ENCODE peak calls at places on chromosomes 3 and 15, in seven cellular contexts. R is left ventricle myocardium inferior, I is body of pancreas, V is mucosa of descending colon, Z is uterus, M is psoas muscle, O is astrocyte of the spinal cord. E is an unnamed sample.

GRCh38 chr15:71743861-71744382 is 66.4 kb upstream of the NR2E3 start:
- DNase-seq in R (no peak), I (peak), V (no peak), Z (peak), M (peak), O (peak), E (peak)

GRCh38 chr3:44055951-44056350 is 185.7 kb upstream of the TOPAZ1 start:
- DNase-seq in R (no peak), I (no peak), V (no peak), Z (no peak), M (no peak), O (peak), E (no peak)

GRCh38 chr3:197354195-197355059 is 56.0 kb upstream of the DLG1 start:
- DNase-seq in R (peak), I (no peak), V (peak), Z (peak), M (peak), O (peak), E (peak)

GRCh38 chr3:172159376-172159775 is 120.0 kb downstream of the FNDC3B start:
- DNase-seq in R (no peak), I (no peak), V (no peak), Z (no peak), M (no peak), O (no peak), E (no peak)

GRCh38 chr3:190116551-190117067 is 4.1 kb downstream of the P3H2 start:
- DNase-seq in R (no peak), I (no peak), V (no peak), Z (no peak), M (no peak), O (no peak), E (no peak)

GRCh38 chr3:9721015-9721697 is 10.4 kb upstream of the BRPF1 start:
- DNase-seq in R (no peak), I (no peak), V (no peak), Z (no peak), M (no peak), O (no peak), E (peak)

GRCh38 chr3:15273214-15273613 is 59.2 kb downstream of the SH3BP5 start:
- DNase-seq in R (no peak), I (no peak), V (no peak), Z (no peak), M (no peak), O (no peak), E (no peak)

GRCh38 chr15:91852741-91853500 is 587 bp upstream of the SLCO3A1 start:
- DNase-seq in R (peak), I (peak), V (peak), Z (peak), M (peak), O (peak), E (peak)

GRCh38 chr15:48333553-48333952 is 2.3 kb downstream of the DUT start:
- DNase-seq in R (no peak), I (no peak), V (no peak), Z (no peak), M (no peak), O (no peak), E (no peak)

GRCh38 chr3:67947808-67948508 is 293.5 kb upstream of the SUCLG2 start:
- DNase-seq in R (no peak), I (no peak), V (peak), Z (no peak), M (no peak), O (no peak), E (peak)

GRCh38 chr15:32818758-32819405 is 101.1 kb downstream of the GREM1 start:
- DNase-seq in R (no peak), I (no peak), V (no peak), Z (peak), M (no peak), O (peak), E (no peak)

GRCh38 chr3:129003578-129004112 is 2.5 kb downstream of the EFCC1 start:
- DNase-seq in R (no peak), I (peak), V (peak), Z (no peak), M (no peak), O (no peak), E (peak)

GRCh38 chr3:190848891-190849290 is 13.6 kb downstream of the GMNC start:
- DNase-seq in R (no peak), I (no peak), V (no peak), Z (no peak), M (no peak), O (no peak), E (no peak)

GRCh38 chr3:175914785-175915184 is 1055.7 kb downstream of the NAALADL2 start:
- DNase-seq in R (no peak), I (no peak), V (no peak), Z (no peak), M (no peak), O (no peak), E (no peak)

GRCh38 chr3:29185706-29186105 is 95.2 kb upstream of the RBMS3 start:
- DNase-seq in R (no peak), I (no peak), V (no peak), Z (no peak), M (no peak), O (no peak), E (no peak)

GRCh38 chr3:153163349-153164008 is 1.5 kb downstream of the RAP2B start:
- DNase-seq in R (no peak), I (no peak), V (no peak), Z (no peak), M (no peak), O (no peak), E (no peak)

GRCh38 chr15:62676891-62677290 is 365.7 kb upstream of the TPM1 start:
- DNase-seq in R (no peak), I (no peak), V (no peak), Z (no peak), M (no peak), O (no peak), E (no peak)

GRCh38 chr15:98807262-98807661 is 158.9 kb downstream of the IGF1R start:
- DNase-seq in R (no peak), I (no peak), V (no peak), Z (no peak), M (no peak), O (peak), E (no peak)

GRCh38 chr15:90690585-90690984 is 26.6 kb upstream of the BLM start:
- DNase-seq in R (no peak), I (no peak), V (no peak), Z (no peak), M (no peak), O (no peak), E (no peak)

GRCh38 chr3:66001626-66002025 is 37.1 kb downstream of the MAGI1 start:
- DNase-seq in R (no peak), I (no peak), V (no peak), Z (no peak), M (no peak), O (no peak), E (no peak)

GRCh38 chr3:19284974-19285373 is 136.7 kb downstream of the KCNH8 start:
- DNase-seq in R (no peak), I (no peak), V (no peak), Z (no peak), M (no peak), O (no peak), E (no peak)

DNA sequence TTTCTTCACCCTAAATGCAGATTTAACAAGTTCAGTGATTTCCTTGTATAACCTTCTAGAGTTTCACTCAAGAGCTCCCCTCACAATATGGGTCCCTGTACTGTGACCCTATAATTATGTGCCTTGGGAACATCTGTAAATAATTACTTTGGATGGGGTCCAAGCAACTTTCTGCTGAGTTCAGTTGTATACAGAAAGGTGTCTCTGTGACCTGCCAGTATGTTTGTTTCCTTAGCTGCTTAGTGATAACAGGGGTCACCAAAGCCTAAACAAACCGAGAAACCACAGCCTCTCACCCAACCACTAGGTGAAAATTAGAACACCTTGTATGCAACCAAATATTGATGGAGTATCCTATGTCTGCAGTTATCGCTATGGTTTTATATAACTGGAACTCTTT is 29.8 kb upstream of the SLC25A36 start:
- DNase-seq in R (no peak), I (no peak), V (no peak), Z (no peak), M (no peak), O (no peak), E (no peak)
- TF ChIP-seq CTCF in R (no peak), I (no peak), V (no peak), Z (no peak), M (no peak), O (no peak), E (no peak)

GRCh38 chr3:79551325-79551892 is 216.4 kb downstream of the ROBO1 start:
- DNase-seq in R (no peak), I (no peak), V (no peak), Z (no peak), M (no peak), O (no peak), E (no peak)
- H3K4me3 ChIP-seq in R (no peak), I (no peak), V (no peak), Z (no peak), M (no peak), O (no peak), E (no peak)

GRCh38 chr15:64779630-64780029 is 4.2 kb upstream of the RBPMS2 start:
- DNase-seq in R (no peak), I (no peak), V (no peak), Z (no peak), M (no peak), O (no peak), E (no peak)

GRCh38 chr15:64780600-64781156 is 5.3 kb upstream of the RBPMS2 start:
- DNase-seq in R (no peak), I (no peak), V (no peak), Z (no peak), M (no peak), O (no peak), E (no peak)

GRCh38 chr15:64782751-64783150 is 7.4 kb upstream of the RBPMS2 start:
- DNase-seq in R (no peak), I (no peak), V (no peak), Z (no peak), M (no peak), O (no peak), E (no peak)

GRCh38 chr15:64781299-64781698 is 5.9 kb upstream of the RBPMS2 start:
- DNase-seq in R (no peak), I (peak), V (no peak), Z (no peak), M (no peak), O (no peak), E (no peak)

GRCh38 chr15:64783796-64784195 is 8.4 kb upstream of the RBPMS2 start:
- DNase-seq in R (no peak), I (no peak), V (no peak), Z (no peak), M (no peak), O (no peak), E (no peak)
- TF ChIP-seq CTCF in R (no peak), I (no peak), V (no peak), Z (no peak), M (no peak), O (no peak), E (no peak)

GRCh38 chr3:195209836-195210551 is 61.0 kb downstream of the XXYLT1 start:
- DNase-seq in R (peak), I (no peak), V (no peak), Z (peak), M (peak), O (peak), E (peak)
- H3K4me3 ChIP-seq in R (peak), I (no peak), V (no peak), Z (peak), M (peak), O (no peak), E (no peak)

DNA sequence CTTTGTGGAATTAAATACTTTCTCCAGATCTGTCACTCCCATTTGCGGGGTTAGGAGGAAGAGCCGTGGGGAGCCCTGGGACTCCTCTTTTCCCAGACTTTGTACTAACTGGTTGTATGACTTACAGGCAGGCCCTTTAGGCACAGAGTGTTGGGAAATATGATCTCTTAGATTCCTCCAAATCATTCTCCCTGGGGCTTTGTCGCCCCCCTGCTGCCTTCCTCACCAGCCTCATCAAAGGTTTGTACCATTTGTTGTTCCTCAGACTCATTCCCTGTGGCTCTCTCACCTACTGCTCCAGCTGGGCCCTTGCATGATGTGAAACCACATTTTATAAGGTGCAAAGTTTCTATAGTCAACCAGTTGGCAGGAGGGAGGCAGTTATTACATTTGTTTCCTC is 56.4 kb downstream of the CRYGS start:
- DNase-seq in R (no peak), I (no peak), V (no peak), Z (no peak), M (no peak), O (no peak), E (no peak)
- TF ChIP-seq CTCF in R (peak), I (no peak), V (no peak), Z (no peak), M (peak), O (peak), E (no peak)

GRCh38 chr3:187610926-187611545 is 59.2 kb downstream of the SST start:
- DNase-seq in R (no peak), I (no peak), V (no peak), Z (no peak), M (no peak), O (peak), E (no peak)
- H3K4me3 ChIP-seq in R (no peak), I (no peak), V (no peak), Z (no peak), M (no peak), O (no peak), E (no peak)

GRCh38 chr15:67935244-67935643 is 95.4 kb upstream of the RNU6-1 start:
- DNase-seq in R (no peak), I (no peak), V (no peak), Z (no peak), M (no peak), O (no peak), E (no peak)
- TF ChIP-seq CTCF in R (no peak), I (no peak), V (no peak), Z (no peak), M (no peak), O (no peak), E (no peak)

DNA sequence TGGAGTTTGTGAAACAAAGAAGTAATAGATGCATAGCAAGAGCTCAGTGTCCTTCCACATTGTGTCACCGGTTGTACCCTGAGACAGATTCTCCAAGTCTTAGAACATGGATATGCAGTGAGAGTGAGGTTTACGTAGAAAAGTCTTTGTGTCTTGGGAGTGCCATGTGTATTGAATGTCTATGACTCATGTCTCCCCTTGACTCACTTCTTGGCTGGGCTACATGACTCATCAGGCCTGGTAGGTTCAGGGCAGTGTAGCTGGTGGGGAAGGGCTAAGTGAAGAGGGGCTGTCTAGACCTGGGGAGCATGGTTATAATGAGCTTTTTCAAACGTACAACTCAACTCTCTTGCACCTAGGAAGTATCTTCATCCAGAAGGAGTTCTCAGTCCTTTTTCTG is 167.4 kb downstream of the GAP43 start:
- DNase-seq in R (no peak), I (peak), V (no peak), Z (no peak), M (no peak), O (peak), E (peak)
- H3K4me3 ChIP-seq in R (no peak), I (no peak), V (no peak), Z (no peak), M (no peak), O (no peak), E (no peak)